ENCODE peak calls at places on chromosomes 1 and 21, in six cellular contexts. L is breast epithelium, Y is RCC 7860, J is RPMI8226, W is T-helper 9 cell, Z is RKO. K is an unnamed sample.

GRCh38 chr1:44354268-44354839 is 703 bp downstream of the ERI3 start:
- DNase-seq in Z (peak), L (no peak), J (peak), Y (no peak), W (no peak), K (no peak)

GRCh38 chr1:50972766-50973165 is 2.7 kb downstream of the CDKN2C start:
- DNase-seq in Z (no peak), Y (no peak), W (no peak), J (no peak), L (no peak), K (no peak)

GRCh38 chr1:103191327-103191726 is 83.0 kb upstream of the COL11A1 start:
- DNase-seq in W (no peak), Z (no peak), L (no peak), J (no peak), Y (peak), K (no peak)

GRCh38 chr1:235858784-235859183 is 7.9 kb downstream of the LYST start:
- DNase-seq in J (no peak), L (no peak), W (no peak), Y (no peak), Z (no peak), K (no peak)

GRCh38 chr1:241627453-241628329 is 12.5 kb downstream of the CHML start:
- DNase-seq in Z (peak), L (no peak), Y (peak), J (peak), W (peak), K (no peak)

GRCh38 chr1:48688102-48688760 is 88.5 kb downstream of the BEND5 start:
- DNase-seq in Y (no peak), Z (peak), J (peak), L (no peak), W (no peak), K (no peak)

GRCh38 chr1:109850827-109851226 is 59.8 kb upstream of the CSF1 start:
- DNase-seq in W (no peak), Z (peak), J (no peak), Y (peak), L (no peak), K (no peak)

GRCh38 chr1:185170291-185170848 is 13.4 kb downstream of the SWT1 start:
- DNase-seq in Z (peak), W (no peak), Y (peak), L (no peak), J (peak), K (peak)

GRCh38 chr1:203726417-203726867 is 38.5 kb upstream of the LAX1 start:
- DNase-seq in J (no peak), W (no peak), L (no peak), Y (no peak), Z (no peak), K (no peak)

GRCh38 chr1:219945795-219946194 is 17.4 kb upstream of the SLC30A10 start:
- DNase-seq in Y (no peak), W (no peak), J (no peak), L (no peak), Z (no peak), K (peak)

GRCh38 chr1:109239580-109240068 is 9.7 kb upstream of the CELSR2 start:
- DNase-seq in L (no peak), J (peak), Z (peak), W (no peak), Y (no peak), K (no peak)

GRCh38 chr1:59986736-59987310 is 60.2 kb upstream of the CYP2J2 start:
- DNase-seq in Z (no peak), Y (no peak), J (no peak), L (no peak), W (no peak), K (no peak)

GRCh38 chr1:204645666-204646065 is 39.9 kb downstream of the LRRN2 start:
- DNase-seq in W (no peak), Z (no peak), L (no peak), J (no peak), Y (no peak), K (no peak)

GRCh38 chr1:109739738-109740614 is 862 bp downstream of the GSTM3 start:
- DNase-seq in Z (peak), L (peak), W (peak), Y (peak), J (no peak), K (peak)

GRCh38 chr21:45260191-45260795 is 27.4 kb downstream of the POFUT2 start:
- DNase-seq in L (peak), Z (no peak), W (no peak), Y (no peak), J (peak), K (no peak)

GRCh38 chr1:7508830-7509508 is 262.1 kb upstream of the VAMP3 start:
- DNase-seq in W (no peak), L (no peak), Y (no peak), J (no peak), Z (no peak), K (no peak)

GRCh38 chr1:24769656-24770651 is 24.7 kb downstream of the CLIC4 start:
- DNase-seq in Y (peak), W (no peak), Z (peak), L (no peak), J (no peak), K (peak)

GRCh38 chr1:84988588-84988987 is 8.3 kb downstream of the MCOLN2 start:
- DNase-seq in Y (no peak), L (no peak), W (no peak), Z (no peak), J (no peak), K (peak)

GRCh38 chr1:151756291-151756690 is 7.0 kb downstream of the MRPL9 start:
- DNase-seq in Y (peak), W (no peak), L (no peak), Z (peak), J (no peak), K (no peak)

GRCh38 chr21:18443686-18444085 is 40.1 kb upstream of the TMPRSS15 start:
- DNase-seq in J (peak), L (no peak), W (no peak), Z (no peak), Y (no peak), K (no peak)

GRCh38 chr1:52157582-52157981 is 15.7 kb downstream of the ZFYVE9 start:
- DNase-seq in J (no peak), W (no peak), Z (peak), L (no peak), Y (no peak), K (no peak)

GRCh38 chr1:153567621-153568366 is 2.1 kb upstream of the S100A2 start:
- DNase-seq in Z (peak), Y (peak), J (no peak), W (no peak), L (no peak), K (no peak)

GRCh38 chr1:236522937-236523703 is 662 bp upstream of the LGALS8 start:
- DNase-seq in L (peak), J (no peak), Z (peak), Y (no peak), W (no peak), K (no peak)

GRCh38 chr1:8495928-8496401 is 178.1 kb downstream of the SLC45A1 start:
- DNase-seq in Z (peak), J (no peak), L (no peak), W (no peak), Y (peak), K (no peak)

GRCh38 chr21:39034590-39035536 is 148.4 kb downstream of the PSMG1 start:
- DNase-seq in L (peak), J (no peak), W (no peak), Y (no peak), Z (no peak), K (no peak)

GRCh38 chr1:234500269-234500668 is 21.3 kb upstream of the TARBP1 start:
- DNase-seq in L (no peak), Z (peak), W (no peak), J (no peak), Y (no peak), K (no peak)

GRCh38 chr1:230176871-230177411 is 109.9 kb downstream of the GALNT2 start:
- DNase-seq in Z (no peak), W (no peak), Y (no peak), L (no peak), J (no peak), K (no peak)